ENCODE peak calls at places on chromosome 14, in eight cellular contexts. Q is NCI-H460; F is naive thymus-derived CD8-positive, alpha-beta T cell; N is cerebellum; I is activated T-helper 1 cell treated with Interleukin-2 at 50 U/mL for 16 hours; K is hepatic stellate cell; P is SW480; R is DND-41. J is an unnamed sample.

GRCh38 chr14:89615421-89615820 is 198.4 kb upstream of the FOXN3 start:
- DNase-seq in Q (no peak), F (no peak), N (no peak), I (no peak), K (no peak), P (no peak), R (no peak), J (no peak)

GRCh38 chr14:67941456-67942018 is 122.0 kb downstream of the RAD51B start:
- DNase-seq in Q (no peak), F (no peak), N (no peak), I (no peak), K (no peak), P (no peak), R (no peak), J (no peak)

GRCh38 chr14:31949709-31950108 is 127.4 kb upstream of the ARHGAP5 start:
- DNase-seq in Q (peak; percentile 41), F (no peak), N (no peak), I (no peak), K (no peak), P (peak; percentile 58), R (no peak), J (no peak)

GRCh38 chr14:89845346-89845745 is 109.2 kb downstream of the EFCAB11 start:
- DNase-seq in Q (no peak), F (no peak), N (no peak), I (no peak), K (peak; percentile 62), P (no peak), R (no peak), J (no peak)

GRCh38 chr14:78752789-78753188 is 582.6 kb downstream of the NRXN3 start:
- DNase-seq in Q (no peak), F (no peak), N (no peak), I (no peak), K (no peak), P (peak; percentile 95), R (no peak), J (no peak)

GRCh38 chr14:77681196-77682157 is 26.3 kb downstream of the ALKBH1 start:
- DNase-seq in Q (no peak), F (no peak), N (no peak), I (no peak), K (no peak), P (peak; percentile 22), R (no peak), J (no peak)

GRCh38 chr14:62181591-62181990 is 419.4 kb downstream of the SNAPC1 start:
- DNase-seq in Q (no peak), F (no peak), N (no peak), I (no peak), K (no peak), P (no peak), R (no peak), J (no peak)

GRCh38 chr14:77375973-77376372 is 921 bp downstream of the TMED8 start:
- DNase-seq in Q (no peak), F (no peak), N (no peak), I (no peak), K (no peak), P (no peak), R (no peak), J (no peak)

GRCh38 chr14:28272270-28272669 is 494.3 kb upstream of the FOXG1 start:
- DNase-seq in Q (no peak), F (no peak), N (no peak), I (no peak), K (no peak), P (no peak), R (no peak), J (no peak)

GRCh38 chr14:100893760-100894159 is 9.8 kb downstream of the RTL1 start:
- DNase-seq in Q (no peak), F (no peak), N (no peak), I (no peak), K (no peak), P (no peak), R (no peak), J (no peak)

GRCh38 chr14:80606347-80606772 is 335.2 kb downstream of the CEP128 start:
- DNase-seq in Q (no peak), F (no peak), N (no peak), I (no peak), K (no peak), P (no peak), R (no peak), J (no peak)

J was measured in CD8-positive, alpha-beta memory T cell.